ENCODE peak calls at places on chromosomes 11 and 22, in seven cellular contexts. O is H1, C is A549, B is IMR-90, K is transverse colon, S is esophagus squamous epithelium, X is spleen. N is an unnamed sample.

GRCh38 chr11:127670372-127670771 is 669.8 kb upstream of the KIRREL3 start:
- DNase-seq in O (no peak), C (no peak), B (no peak), K (no peak), S (no peak), X (no peak), N (no peak)

GRCh38 chr22:23767673-23768548 is at the start of gene CHCHD10:
- DNase-seq in O (peak), C (peak), B (peak), K (peak), S (no peak), X (peak), N (peak)

GRCh38 chr11:38446336-38446735 is 1848.3 kb upstream of the RAG2 start:
- DNase-seq in O (no peak), C (no peak), B (no peak), K (no peak), S (no peak), X (no peak), N (no peak)

GRCh38 chr11:119793335-119793984 is 64.5 kb upstream of the NECTIN1 start:
- DNase-seq in O (no peak), C (no peak), B (no peak), K (no peak), S (no peak), X (peak), N (no peak)

GRCh38 chr22:30308518-30309230 is 18.1 kb downstream of the TBC1D10A start:
- DNase-seq in O (no peak), C (no peak), B (peak), K (peak), S (no peak), X (no peak), N (no peak)

GRCh38 chr22:20238567-20239062 is 29.5 kb downstream of the RTN4R start:
- DNase-seq in O (peak), C (peak), B (no peak), K (peak), S (no peak), X (peak), N (no peak)

GRCh38 chr11:123475478-123475877 is 45.4 kb downstream of the GRAMD1B start:
- DNase-seq in O (no peak), C (peak), B (peak), K (no peak), S (no peak), X (no peak), N (no peak)

GRCh38 chr22:44883011-44883421 is 126.8 kb downstream of the PHF21B start:
- DNase-seq in O (no peak), C (no peak), B (no peak), K (no peak), S (no peak), X (peak), N (no peak)

GRCh38 chr22:39649500-39650089 is 79.0 kb downstream of the CACNA1I start:
- DNase-seq in O (no peak), C (no peak), B (no peak), K (no peak), S (no peak), X (no peak), N (no peak)

GRCh38 chr22:22818861-22819855 is 68.5 kb upstream of the IGLL5 start:
- DNase-seq in O (no peak), C (no peak), B (no peak), K (peak), S (no peak), X (peak), N (no peak)

GRCh38 chr22:45317551-45318167 is 7.9 kb downstream of the FAM118A start:
- DNase-seq in O (peak), C (no peak), B (peak), K (peak), S (no peak), X (no peak), N (peak)

GRCh38 chr11:1411301-1411700 is 21.6 kb downstream of the BRSK2 start:
- DNase-seq in O (no peak), C (no peak), B (no peak), K (no peak), S (no peak), X (no peak), N (no peak)

GRCh38 chr11:316891-317291 is 3.1 kb downstream of the IFITM1 start:
- DNase-seq in O (no peak), C (no peak), B (no peak), K (no peak), S (no peak), X (no peak), N (no peak)

GRCh38 chr22:17133137-17133536 is 12.0 kb upstream of the TMEM121B start:
- DNase-seq in O (no peak), C (no peak), B (no peak), K (no peak), S (no peak), X (no peak), N (no peak)

GRCh38 chr11:75264971-75265370 is 24.4 kb downstream of the TPBGL start:
- DNase-seq in O (no peak), C (no peak), B (no peak), K (peak), S (no peak), X (peak), N (no peak)

GRCh38 chr11:30786392-30787120 is 200.4 kb upstream of the MPPED2 start:
- DNase-seq in O (no peak), C (no peak), B (peak), K (no peak), S (no peak), X (no peak), N (no peak)

GRCh38 chr11:554428-554823 is 6.1 kb downstream of the LMNTD2 start:
- DNase-seq in O (no peak), C (no peak), B (no peak), K (no peak), S (no peak), X (no peak), N (no peak)

GRCh38 chr11:90476442-90477007 is 253.7 kb upstream of the CHORDC1 start:
- DNase-seq in O (no peak), C (no peak), B (peak), K (no peak), S (no peak), X (no peak), N (no peak)

GRCh38 chr11:90656171-90656570 is 433.3 kb upstream of the CHORDC1 start:
- DNase-seq in O (no peak), C (no peak), B (no peak), K (no peak), S (no peak), X (no peak), N (no peak)

GRCh38 chr11:117435296-117435695 is 107.6 kb downstream of the CEP164 start:
- DNase-seq in O (no peak), C (no peak), B (no peak), K (no peak), S (no peak), X (peak), N (no peak)

GRCh38 chr11:122671270-122671906 is 15.9 kb downstream of the UBASH3B start:
- DNase-seq in O (no peak), C (no peak), B (peak), K (no peak), S (no peak), X (no peak), N (no peak)

GRCh38 chr11:86091566-86091965 is 22.7 kb upstream of the PICALM start:
- DNase-seq in O (no peak), C (no peak), B (peak), K (no peak), S (no peak), X (no peak), N (no peak)

GRCh38 chr22:28001171-28001835 is 82.2 kb upstream of the PITPNB start:
- DNase-seq in O (no peak), C (no peak), B (no peak), K (no peak), S (no peak), X (no peak), N (no peak)

GRCh38 chr11:43784866-43785265 is 95.8 kb upstream of the ALKBH3 start:
- DNase-seq in O (no peak), C (no peak), B (peak), K (no peak), S (no peak), X (no peak), N (no peak)

GRCh38 chr22:23098718-23099524 is 28.6 kb downstream of the GNAZ start:
- DNase-seq in O (no peak), C (no peak), B (no peak), K (peak), S (no peak), X (no peak), N (peak)

GRCh38 chr11:100719809-100720221 is 32.7 kb downstream of the ARHGAP42 start:
- DNase-seq in O (no peak), C (peak), B (peak), K (peak), S (no peak), X (no peak), N (no peak)

GRCh38 chr11:61860054-61860903 is 31.1 kb downstream of the FADS3 start:
- DNase-seq in O (no peak), C (no peak), B (no peak), K (peak), S (no peak), X (no peak), N (no peak)

GRCh38 chr11:64186205-64187165 is 514 bp downstream of the STIP1 start:
- DNase-seq in O (no peak), C (no peak), B (peak), K (peak), S (no peak), X (no peak), N (no peak)

GRCh38 chr11:61507962-61508824 is at the start of gene LRRC10B:
- DNase-seq in O (peak), C (no peak), B (no peak), K (peak), S (no peak), X (no peak), N (no peak)

GRCh38 chr22:30201970-30202369 is 44.6 kb downstream of the LIF start:
- DNase-seq in O (no peak), C (no peak), B (peak), K (no peak), S (no peak), X (no peak), N (peak)

DNA sequence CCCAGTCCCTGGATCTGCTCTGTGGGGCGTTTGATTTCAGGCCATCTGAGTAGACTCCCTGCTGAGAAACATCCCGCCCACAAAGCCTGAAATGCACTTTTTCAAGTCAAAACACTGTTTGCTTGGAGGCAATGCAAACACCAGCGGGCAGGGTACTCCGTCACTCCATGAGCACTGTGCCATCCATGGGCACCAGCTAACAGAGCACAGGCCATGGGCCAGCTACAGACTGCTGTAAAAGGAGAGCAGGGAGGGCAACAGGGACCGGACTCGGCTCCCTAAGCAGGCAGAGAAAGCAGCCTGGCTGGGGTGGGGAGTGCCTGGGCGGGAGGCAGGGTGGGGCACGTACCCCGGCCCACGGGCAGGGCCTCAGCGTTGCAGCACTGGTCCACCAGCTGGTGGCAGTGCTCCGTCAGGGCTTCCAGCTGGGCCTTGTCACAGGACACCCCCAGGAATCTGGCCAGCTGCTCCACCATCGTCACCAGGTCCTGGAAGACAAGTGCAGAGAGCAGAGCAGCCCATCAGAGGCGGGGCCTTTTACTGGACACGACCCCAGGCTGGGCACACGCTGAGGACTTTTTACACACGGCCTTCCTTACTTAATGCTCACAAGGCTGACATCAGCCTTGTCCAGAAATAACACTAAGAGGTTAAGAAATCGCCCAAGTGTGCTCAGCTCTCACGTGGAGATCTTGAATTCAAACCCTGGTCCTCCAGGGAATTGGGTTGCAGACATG is 16.8 kb upstream of the EFCAB6 start:
- DNase-seq in O (no peak), C (no peak), B (peak), K (no peak), S (no peak), X (peak), N (no peak)
- H3K4me3 ChIP-seq in O (no peak), C (no peak), B (no peak), K (no peak), S (no peak), X (no peak), N (no peak)

DNA sequence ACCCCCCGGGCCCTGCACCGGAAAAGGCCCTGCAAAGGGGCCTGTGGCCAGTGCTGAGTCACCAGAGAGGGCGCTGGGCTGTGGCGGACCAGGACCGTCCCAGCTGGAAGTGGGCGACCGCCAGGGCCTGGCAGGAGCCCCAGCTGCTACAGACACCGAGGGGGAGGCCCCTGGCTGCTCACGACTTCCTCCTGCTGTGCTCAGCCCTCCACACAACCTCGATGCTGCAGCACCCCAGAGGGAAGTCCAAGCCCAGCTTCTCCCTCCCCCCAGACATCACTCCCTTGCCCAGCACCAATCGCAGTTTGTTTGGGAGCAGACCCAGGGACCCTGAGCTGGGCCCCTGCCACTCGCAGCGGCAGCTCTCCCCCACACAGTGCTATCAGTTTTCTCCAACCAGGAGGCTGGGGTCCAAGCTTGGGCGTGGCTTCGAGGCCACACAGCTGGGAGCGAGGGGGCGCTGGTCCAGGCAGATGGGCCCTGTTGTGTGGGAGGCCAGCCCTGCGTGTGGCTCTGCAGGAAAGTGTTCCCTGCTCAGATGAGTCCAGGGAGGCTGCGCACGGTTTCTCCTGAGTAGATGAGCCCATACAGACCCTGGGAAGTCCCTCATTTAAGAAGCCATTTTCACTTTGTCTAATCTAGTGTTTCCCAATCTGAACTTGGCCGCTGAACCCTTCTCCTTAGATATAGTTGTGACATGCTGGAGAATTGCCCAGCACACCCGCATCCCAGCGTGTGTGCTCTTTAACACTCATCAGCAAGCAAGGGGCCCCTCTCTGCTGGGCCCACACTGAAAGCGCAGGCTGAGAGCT is 5.6 kb upstream of the SH3BP1 start:
- DNase-seq in O (peak), C (no peak), B (peak), K (peak), S (no peak), X (peak), N (no peak)
- TF ChIP-seq POLR2A in O (no peak), C (no peak), B (no peak), K (no peak), S (no peak), X (peak), N (no peak)

GRCh38 chr11:57459112-57460016 is 964 bp upstream of the RTN4RL2 start:
- DNase-seq in O (peak), C (no peak), B (peak), K (no peak), S (no peak), X (peak), N (no peak)

GRCh38 chr11:57456960-57457642 is 3.2 kb upstream of the RTN4RL2 start:
- DNase-seq in O (peak), C (peak), B (peak), K (peak), S (peak), X (peak), N (peak)

GRCh38 chr11:57458060-57458409 is 2.3 kb upstream of the RTN4RL2 start:
- DNase-seq in O (peak), C (no peak), B (no peak), K (no peak), S (no peak), X (no peak), N (no peak)

GRCh38 chr11:57457643-57458023 is 2.7 kb upstream of the RTN4RL2 start:
- DNase-seq in O (no peak), C (no peak), B (no peak), K (no peak), S (no peak), X (peak), N (no peak)

DNA sequence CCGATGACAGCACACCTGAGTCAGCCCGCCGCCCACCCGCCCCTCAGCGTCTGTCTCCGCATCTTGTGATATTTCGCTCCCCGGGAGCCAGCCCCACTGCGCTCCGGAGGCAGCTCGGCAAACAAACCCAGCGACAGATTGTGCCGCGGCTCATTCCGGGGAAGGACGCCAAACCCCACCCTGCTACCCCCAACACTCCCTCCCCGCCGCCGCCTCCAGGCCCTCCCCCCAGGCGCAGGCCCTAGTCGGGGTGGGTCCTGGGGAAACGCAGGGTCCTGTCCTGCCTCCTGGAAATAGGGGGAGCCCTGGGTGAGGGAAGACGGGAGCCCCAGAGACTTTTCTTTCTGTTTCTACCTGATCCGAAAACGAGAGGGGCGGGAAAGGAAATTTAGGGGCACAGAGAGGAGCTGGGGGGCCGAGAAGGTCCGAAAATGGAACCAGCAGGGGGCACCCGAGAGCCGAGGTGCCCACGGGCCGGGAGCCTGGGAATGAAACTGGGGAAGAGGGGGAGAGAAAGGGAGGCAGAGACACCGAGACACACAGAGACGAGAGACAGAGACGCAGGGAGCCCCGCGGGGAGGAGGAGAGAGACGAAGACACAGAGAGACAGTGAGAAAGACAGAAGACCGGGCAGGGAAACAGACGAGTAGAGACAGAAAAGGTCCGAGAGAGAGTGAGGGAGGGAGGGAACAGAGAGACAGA is 1.8 kb upstream of the RTN4RL2 start:
- DNase-seq in O (peak), C (no peak), B (peak), K (peak), S (no peak), X (peak), N (no peak)
- H3K4me3 ChIP-seq in O (peak), C (peak), B (peak), K (peak), S (peak), X (peak), N (peak)

GRCh38 chr11:65422104-65422632 is 430 bp upstream of the NEAT1 start:
- DNase-seq in O (peak), C (no peak), B (peak), K (peak), S (peak), X (peak), N (peak)
- TF ChIP-seq POLR2A in O (no peak), C (no peak), B (no peak), K (no peak), S (no peak), X (peak), N (peak)

GRCh38 chr11:68751331-68751856 is at the start of gene TESMIN:
- DNase-seq in O (peak), C (peak), B (peak), K (peak), S (peak), X (peak), N (peak)

GRCh38 chr11:68749061-68749491 is 2.2 kb downstream of the TESMIN start:
- DNase-seq in O (no peak), C (no peak), B (peak), K (no peak), S (no peak), X (no peak), N (no peak)

GRCh38 chr11:68749501-68750196 is 1.7 kb downstream of the TESMIN start:
- DNase-seq in O (no peak), C (no peak), B (peak), K (no peak), S (no peak), X (no peak), N (no peak)

GRCh38 chr11:68750988-68751325 is 363 bp downstream of the TESMIN start:
- DNase-seq in O (no peak), C (no peak), B (no peak), K (no peak), S (no peak), X (no peak), N (no peak)

GRCh38 chr11:68750197-68750987 is 928 bp downstream of the TESMIN start:
- DNase-seq in O (peak), C (no peak), B (no peak), K (peak), S (no peak), X (peak), N (no peak)
- H3K4me3 ChIP-seq in O (peak), C (peak), B (no peak), K (peak), S (peak), X (no peak), N (no peak)

DNA sequence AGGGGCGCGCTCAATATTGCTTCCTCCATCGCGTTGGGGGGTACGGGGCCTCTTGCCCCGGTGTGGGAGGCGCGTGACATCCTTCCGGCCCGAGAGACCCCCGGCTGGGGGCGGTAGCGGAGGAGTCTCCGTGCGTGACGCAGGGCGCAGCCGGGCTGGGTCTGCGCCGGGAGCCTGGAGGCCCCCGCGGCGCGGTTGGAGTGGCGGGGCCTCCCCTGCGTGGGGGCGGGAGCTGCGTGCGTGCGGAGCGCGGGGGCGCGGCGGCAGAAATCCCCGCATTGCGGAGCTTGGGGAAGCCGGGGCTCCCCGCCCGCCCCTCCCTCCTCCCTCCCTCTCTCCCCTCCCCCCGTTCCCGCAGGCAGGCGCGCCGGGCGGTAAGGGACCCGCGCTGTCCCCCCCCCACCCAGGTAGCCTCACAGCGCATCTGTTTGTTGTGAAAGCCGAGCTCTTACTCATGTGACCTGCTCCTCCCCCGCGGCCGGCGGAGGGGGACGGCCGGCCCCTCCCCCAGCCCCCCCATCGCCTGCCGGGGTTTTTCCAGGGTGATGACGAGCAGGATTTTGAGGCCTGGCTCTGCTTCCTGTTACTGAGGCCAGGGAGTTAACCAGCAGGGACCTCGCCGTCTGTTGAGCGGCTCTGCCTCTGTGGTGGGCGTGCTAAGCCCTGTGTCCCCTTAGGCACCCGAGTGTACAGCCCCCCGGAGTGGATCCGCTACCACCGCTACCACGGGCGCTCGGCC is 1.6 kb downstream of the PIM3 start:
- DNase-seq in O (peak), C (peak), B (peak), K (peak), S (no peak), X (peak), N (peak)
- TF ChIP-seq POLR2A in O (no peak), C (no peak), B (peak), K (peak), S (no peak), X (peak), N (no peak)

GRCh38 chr11:32435511-32435946 is at the start of gene WT1:
- DNase-seq in O (peak), C (peak), B (no peak), K (no peak), S (no peak), X (peak), N (no peak)
- H3K4me3 ChIP-seq in O (peak), C (peak), B (no peak), K (peak), S (no peak), X (peak), N (no peak)